ENCODE peak calls at places on chromosome 3, in nine cellular contexts. L, O, F, E, Y, Q, Z, G and D are unnamed samples. For H3K4me1, the result is how much of the 10 kb centered on the place peaks cover.

GRCh38 chr3:127831723-127832172 is 9.4 kb upstream of the MGLL start:
- DNase-seq in G (no peak), F (peak), L (peak), Z (peak), Q (peak), O (peak), Y (peak), E (no peak), D (peak)

GRCh38 chr3:151724846-151725562 is 8.7 kb upstream of the AADACL2 start:
- DNase-seq in Q (no peak), Z (no peak), G (no peak), L (no peak), Y (no peak), E (no peak), F (no peak), O (no peak), D (peak)

GRCh38 chr3:10251006-10251405 is 2.7 kb downstream of the TATDN2 start:
- DNase-seq in O (no peak), Y (no peak), Q (no peak), Z (no peak), G (no peak), L (no peak), F (no peak), E (no peak), D (no peak)

GRCh38 chr3:37993811-37994638 is 3.4 kb downstream of the VILL start:
- DNase-seq in Y (peak), G (peak), F (peak), Q (peak), E (peak), L (peak), O (peak), Z (no peak), D (no peak)

GRCh38 chr3:17632401-17633100 is 109.9 kb downstream of the TBC1D5 start:
- DNase-seq in Z (no peak), L (no peak), Q (no peak), F (no peak), O (no peak), G (peak), E (no peak), Y (no peak), D (peak)

GRCh38 chr3:179760944-179761343 is 108.1 kb downstream of the USP13 start:
- DNase-seq in G (peak), O (no peak), Z (no peak), F (no peak), E (no peak), Q (no peak), Y (no peak), L (no peak), D (peak)

GRCh38 chr3:64829331-64829730 is 141.5 kb upstream of the ADAMTS9 start:
- DNase-seq in Q (no peak), Z (no peak), F (no peak), G (no peak), E (no peak), L (no peak), Y (no peak), O (no peak), D (no peak)

GRCh38 chr3:162569314-162569713 is 1072.7 kb downstream of the OTOL1 start:
- DNase-seq in L (no peak), Y (no peak), O (no peak), F (no peak), G (no peak), E (no peak), Q (no peak), Z (no peak), D (peak)

GRCh38 chr3:119175869-119176756 is 2.7 kb downstream of the UPK1B start:
- DNase-seq in O (peak), E (no peak), Z (no peak), Q (no peak), G (no peak), L (peak), F (no peak), Y (no peak), D (peak)

GRCh38 chr3:136690611-136691010 is 61.6 kb downstream of the STAG1 start:
- DNase-seq in O (no peak), Z (no peak), E (no peak), F (no peak), Y (no peak), L (no peak), Q (no peak), G (no peak), D (no peak)

GRCh38 chr3:156469456-156469855 is 85.5 kb downstream of the SSR3 start:
- DNase-seq in Q (no peak), L (no peak), Z (no peak), Y (no peak), E (no peak), O (no peak), G (no peak), F (no peak), D (no peak)

GRCh38 chr3:3998140-3998977 is 199.1 kb downstream of the LRRN1 start:
- DNase-seq in Q (no peak), F (no peak), O (peak), Z (peak), E (no peak), L (no peak), G (peak), Y (peak), D (peak)

GRCh38 chr3:12758025-12758830 is 831 bp downstream of the TMEM40 start:
- DNase-seq in F (peak), O (no peak), Z (peak), Y (no peak), L (no peak), E (peak), Q (peak), G (peak), D (peak)

GRCh38 chr3:128383316-128384235 is 83.1 kb downstream of the DNAJB8 start:
- DNase-seq in E (peak), Y (no peak), Z (peak), O (peak), F (peak), G (peak), L (peak), Q (peak), D (peak)

GRCh38 chr3:177800565-177800964 is 603.3 kb upstream of the TBL1XR1 start:
- DNase-seq in L (no peak), G (no peak), E (no peak), Y (no peak), O (no peak), Z (no peak), Q (no peak), F (no peak), D (peak)

GRCh38 chr3:58102976-58103447 is 94.8 kb downstream of the FLNB start:
- DNase-seq in F (no peak), Q (no peak), Y (no peak), G (peak), Z (no peak), E (no peak), O (peak), L (no peak), D (no peak)

GRCh38 chr3:181712505-181713299 is 977 bp downstream of the SOX2 start:
- DNase-seq in F (no peak), Z (no peak), G (no peak), O (no peak), E (no peak), Q (no peak), L (no peak), Y (peak), D (no peak)

GRCh38 chr3:113166719-113167492 is 44.5 kb upstream of the BOC start:
- DNase-seq in Q (no peak), E (peak), G (peak), F (peak), Z (peak), Y (peak), O (no peak), L (peak), D (peak)

GRCh38 chr3:176430244-176430893 is 766.9 kb downstream of the TBL1XR1 start:
- DNase-seq in Y (peak), O (no peak), E (no peak), Q (no peak), L (no peak), G (no peak), Z (peak), F (peak), D (peak)

GRCh38 chr3:193087336-193087735 is 153.7 kb upstream of the PLAAT1 start:
- DNase-seq in Z (no peak), O (no peak), F (no peak), L (no peak), E (no peak), G (no peak), Y (no peak), Q (no peak), D (no peak)

GRCh38 chr3:160540546-160540945 is 24.8 kb downstream of the KPNA4 start:
- DNase-seq in Y (no peak), F (no peak), E (no peak), Z (no peak), G (no peak), L (no peak), Q (no peak), O (no peak), D (no peak)

GRCh38 chr3:27521179-27521871 is 37.1 kb upstream of the SLC4A7 start:
- DNase-seq in F (peak), Z (no peak), Q (no peak), Y (no peak), E (no peak), O (no peak), G (no peak), L (no peak), D (peak)

GRCh38 chr3:41274944-41275668 is 75.8 kb downstream of the CTNNB1 start:
- DNase-seq in F (no peak), Y (no peak), G (no peak), L (peak), E (no peak), Z (no peak), Q (no peak), O (no peak), D (peak)

GRCh38 chr3:162136136-162136535 is 639.5 kb downstream of the OTOL1 start:
- DNase-seq in Z (peak), F (peak), O (no peak), Q (no peak), Y (no peak), E (no peak), L (no peak), G (no peak), D (no peak)

GRCh38 chr3:43584043-43584826 is 37.6 kb downstream of the ANO10 start:
- DNase-seq in G (no peak), E (no peak), F (no peak), Q (no peak), L (no peak), Z (no peak), O (no peak), Y (no peak), D (no peak)

GRCh38 chr3:151226088-151226563 is 23.1 kb upstream of the GPR171 start:
- DNase-seq in G (no peak), Q (no peak), Z (no peak), O (no peak), F (no peak), Y (no peak), L (no peak), E (no peak), D (peak)

GRCh38 chr3:38526792-38527191 is 30.7 kb downstream of the EXOG start:
- DNase-seq in Z (no peak), Y (no peak), L (no peak), F (no peak), G (no peak), Q (no peak), O (no peak), E (no peak), D (no peak)

GRCh38 chr3:76107935-76108570 is 322.7 kb upstream of the ZNF717 start:
- DNase-seq in Q (no peak), Z (peak), G (no peak), L (no peak), E (no peak), O (peak), F (no peak), Y (peak), D (peak)

GRCh38 chr3:162391301-162391700 is 894.7 kb downstream of the OTOL1 start:
- DNase-seq in Y (no peak), Q (no peak), G (no peak), O (no peak), E (no peak), L (no peak), F (no peak), Z (no peak), D (peak)

GRCh38 chr3:102510663-102511062 is 75.8 kb downstream of the ZPLD1 start:
- DNase-seq in E (no peak), Q (no peak), G (no peak), Y (no peak), O (no peak), Z (no peak), F (no peak), L (no peak), D (peak)

GRCh38 chr3:188431553-188431952 is 277.6 kb downstream of the LPP start:
- DNase-seq in Z (no peak), Y (no peak), F (no peak), O (no peak), Q (no peak), G (no peak), L (no peak), E (no peak), D (peak)

GRCh38 chr3:101204246-101204645 is 116.1 kb downstream of the IMPG2 start:
- DNase-seq in Z (no peak), G (no peak), F (no peak), Y (peak), E (no peak), O (no peak), Q (no peak), L (no peak), D (no peak)

GRCh38 chr3:147361671-147362420 is 44.5 kb downstream of the ZIC4 start:
- DNase-seq in O (peak), Z (no peak), L (peak), G (no peak), F (no peak), E (no peak), Q (no peak), Y (peak), D (peak)

GRCh38 chr3:195613468-195614069 is 29.8 kb upstream of the APOD start:
- DNase-seq in Z (no peak), F (no peak), E (no peak), L (no peak), O (no peak), Y (no peak), Q (no peak), G (no peak), D (peak)

GRCh38 chr3:16335772-16336621 is 71.0 kb downstream of the OXNAD1 start:
- DNase-seq in F (no peak), Y (no peak), L (no peak), O (no peak), Q (no peak), Z (no peak), G (no peak), E (no peak), D (no peak)

GRCh38 chr3:16336876-16337275 is 71.9 kb downstream of the OXNAD1 start:
- DNase-seq in G (no peak), F (no peak), Q (no peak), E (no peak), L (no peak), Z (no peak), O (no peak), Y (no peak), D (no peak)

GRCh38 chr3:16332904-16333426 is 68.0 kb downstream of the OXNAD1 start:
- DNase-seq in Z (peak), E (no peak), F (no peak), G (no peak), L (no peak), Y (no peak), O (no peak), Q (no peak), D (no peak)

GRCh38 chr3:16335364-16335763 is 70.4 kb downstream of the OXNAD1 start:
- DNase-seq in Y (no peak), G (no peak), Q (no peak), L (no peak), F (no peak), Z (no peak), O (no peak), E (no peak), D (no peak)

GRCh38 chr3:16334909-16335308 is 69.9 kb downstream of the OXNAD1 start:
- DNase-seq in Z (no peak), Q (no peak), F (no peak), E (no peak), O (no peak), G (no peak), Y (no peak), L (no peak), D (no peak)
- H3K4me1 ChIP-seq in Z (under half), Q (under half), F (under half), E (under half), O (under half), G (under half), Y (under half), L (under half), D (under half)

GRCh38 chr3:152870027-152870426 is 35.1 kb downstream of the P2RY1 start:
- DNase-seq in F (no peak), Z (no peak), O (no peak), E (no peak), L (no peak), Y (no peak), G (no peak), Q (no peak), D (no peak)

GRCh38 chr3:152860736-152861135 is 25.8 kb downstream of the P2RY1 start:
- DNase-seq in L (no peak), Q (no peak), Z (no peak), F (no peak), Y (no peak), O (no peak), E (no peak), G (no peak), D (no peak)

DNA sequence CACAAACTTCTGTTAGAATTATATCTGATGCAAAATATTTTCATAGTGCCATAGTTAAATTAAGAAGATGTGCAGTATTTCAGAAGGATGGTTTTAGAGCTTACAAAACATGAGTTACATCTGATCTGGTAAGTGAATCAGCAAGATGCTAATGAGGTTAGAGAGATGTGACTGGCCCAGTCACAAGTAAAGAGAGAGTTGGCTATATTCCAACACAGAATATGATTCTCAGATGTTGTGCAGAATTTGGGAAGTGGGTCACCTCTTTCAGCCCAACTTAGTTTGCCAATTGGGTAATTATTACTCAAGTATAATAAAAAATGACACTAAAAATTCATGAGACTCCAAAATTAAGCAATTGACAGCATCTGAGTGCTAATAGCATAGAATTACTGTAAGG is 30.7 kb downstream of the P2RY1 start:
- DNase-seq in L (no peak), Z (no peak), E (no peak), F (no peak), Q (no peak), O (no peak), Y (no peak), G (no peak), D (no peak)
- TF ChIP-seq CTCF in L (no peak), Z (no peak), E (no peak), F (no peak), Q (no peak), O (no peak), Y (no peak), G (no peak), D (no peak)

DNA sequence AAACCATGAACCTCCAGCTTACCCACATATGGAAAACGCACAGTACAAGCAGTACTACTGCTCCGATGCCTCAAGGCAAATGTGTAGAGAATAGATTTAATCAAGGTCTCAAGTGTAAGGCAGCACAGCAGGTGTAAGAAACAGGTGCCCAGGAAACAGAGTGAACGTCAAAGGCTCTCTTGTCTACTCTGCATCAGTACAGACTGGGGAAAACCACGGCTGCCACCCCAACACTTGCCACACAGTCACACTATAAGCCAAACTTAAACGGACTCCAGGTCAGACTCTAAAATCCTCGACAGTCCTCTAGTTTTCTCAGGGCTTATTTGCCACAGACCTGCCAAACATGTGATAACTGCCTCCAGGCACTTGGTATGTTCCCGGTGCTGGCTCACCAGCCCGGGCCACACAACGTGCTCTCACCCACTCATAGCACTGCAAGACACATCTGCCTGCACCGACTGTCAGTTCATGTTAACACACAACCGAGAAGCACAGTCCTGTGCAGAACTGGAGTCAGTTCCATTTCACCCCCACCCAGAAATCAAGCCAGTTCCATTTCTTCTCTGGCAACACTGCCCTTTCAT is 30.6 kb downstream of the ABCC5 start:
- DNase-seq in F (no peak), G (no peak), Y (no peak), Q (no peak), E (no peak), O (no peak), Z (no peak), L (no peak), D (no peak)
- H3K4me1 ChIP-seq in F (under half), G (under half), Y (under half), Q (under half), E (under half), O (under half), Z (under half), L (under half), D (under half)

GRCh38 chr3:143952569-143953069 is 19.0 kb upstream of the DIPK2A start:
- DNase-seq in Y (peak), F (no peak), Z (no peak), L (no peak), O (no peak), Q (no peak), G (no peak), E (no peak), D (peak)
- TF ChIP-seq CTCF in Y (peak), F (no peak), Z (no peak), L (no peak), O (no peak), Q (no peak), G (no peak), E (no peak), D (no peak)

DNA sequence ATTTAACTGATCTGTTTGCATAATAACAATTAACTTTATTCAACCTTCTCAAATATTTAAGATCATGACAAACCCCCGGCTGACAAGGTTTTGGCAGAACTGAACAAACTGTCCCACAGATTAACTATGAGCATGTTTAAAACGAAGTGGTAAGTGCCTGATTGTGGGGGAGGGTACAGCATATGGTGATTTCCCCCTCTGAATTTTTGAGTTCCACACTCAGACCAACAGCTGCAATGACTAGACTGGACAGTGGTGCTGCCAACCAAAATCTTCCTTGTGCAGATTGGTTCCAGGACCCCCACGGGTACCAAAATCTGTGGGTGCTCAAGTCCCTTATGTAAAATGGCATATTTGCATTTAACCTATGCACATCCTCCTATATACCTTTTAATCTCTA is 449.5 kb downstream of the SHQ1 start:
- DNase-seq in Y (no peak), Z (no peak), O (no peak), G (no peak), E (no peak), F (no peak), L (no peak), Q (no peak), D (no peak)
- H3K4me1 ChIP-seq in Y (under half), Z (under half), O (under half), G (under half), E (under half), F (under half), L (under half), Q (under half), D (under half)